ENCODE peak calls at places on chromosomes 3 and 15, in ten cellular contexts. One of them, this sample, is unnamed.

GRCh38 chr15:95252404-95252803 is 1021.0 kb downstream of the MCTP2 start:
- DNase-seq in MCF 10A: no peak
- DNase-seq in T-cell: no peak
- DNase-seq in NB4: no peak
- DNase-seq in T1000: no peak
- DNase-seq in anterior cingulate cortex: no peak
- DNase-seq in 8988T: no peak
- DNase-seq in tibial nerve: no peak
- DNase-seq in nucleus accumbens: no peak
- DNase-seq in iris pigment epithelial cell: peak; percentile 29
- DNase-seq in this sample: no peak

GRCh38 chr3:169662215-169663070 is 1.1 kb downstream of the MECOM start:
- DNase-seq in MCF 10A: peak; percentile 74
- DNase-seq in T-cell: peak; percentile 28
- DNase-seq in NB4: peak; percentile 48
- DNase-seq in T1000: peak; percentile 65
- DNase-seq in anterior cingulate cortex: peak; percentile 45
- DNase-seq in 8988T: peak; percentile 91
- DNase-seq in tibial nerve: no peak
- DNase-seq in nucleus accumbens: peak; percentile 30
- DNase-seq in iris pigment epithelial cell: peak; percentile 62
- DNase-seq in this sample: peak; percentile 53

GRCh38 chr15:38885001-38885400 is 320.4 kb upstream of the RASGRP1 start:
- DNase-seq in MCF 10A: no peak
- DNase-seq in T-cell: no peak
- DNase-seq in NB4: no peak
- DNase-seq in T1000: no peak
- DNase-seq in anterior cingulate cortex: no peak
- DNase-seq in 8988T: no peak
- DNase-seq in tibial nerve: no peak
- DNase-seq in nucleus accumbens: no peak
- DNase-seq in iris pigment epithelial cell: peak; percentile 56
- DNase-seq in this sample: no peak

GRCh38 chr15:69863446-69863845 is 234.3 kb downstream of the TLE3 start:
- DNase-seq in MCF 10A: no peak
- DNase-seq in T-cell: no peak
- DNase-seq in NB4: no peak
- DNase-seq in T1000: no peak
- DNase-seq in anterior cingulate cortex: no peak
- DNase-seq in 8988T: no peak
- DNase-seq in tibial nerve: no peak
- DNase-seq in nucleus accumbens: no peak
- DNase-seq in iris pigment epithelial cell: no peak
- DNase-seq in this sample: no peak

GRCh38 chr3:123075359-123075758 is 8.5 kb downstream of the PDIA5 start:
- DNase-seq in MCF 10A: no peak
- DNase-seq in T-cell: no peak
- DNase-seq in NB4: no peak
- DNase-seq in T1000: no peak
- DNase-seq in anterior cingulate cortex: no peak
- DNase-seq in 8988T: no peak
- DNase-seq in tibial nerve: no peak
- DNase-seq in nucleus accumbens: no peak
- DNase-seq in iris pigment epithelial cell: no peak
- DNase-seq in this sample: no peak

GRCh38 chr3:11015369-11015768 is 22.8 kb downstream of the SLC6A1 start:
- DNase-seq in MCF 10A: no peak
- DNase-seq in T-cell: no peak
- DNase-seq in NB4: no peak
- DNase-seq in T1000: no peak
- DNase-seq in anterior cingulate cortex: no peak
- DNase-seq in 8988T: no peak
- DNase-seq in tibial nerve: no peak
- DNase-seq in nucleus accumbens: no peak
- DNase-seq in iris pigment epithelial cell: no peak
- DNase-seq in this sample: no peak

GRCh38 chr3:175885196-175885766 is 1026.1 kb downstream of the NAALADL2 start:
- DNase-seq in MCF 10A: no peak
- DNase-seq in T-cell: no peak
- DNase-seq in NB4: no peak
- DNase-seq in T1000: no peak
- DNase-seq in anterior cingulate cortex: no peak
- DNase-seq in 8988T: no peak
- DNase-seq in tibial nerve: no peak
- DNase-seq in nucleus accumbens: no peak
- DNase-seq in iris pigment epithelial cell: no peak
- DNase-seq in this sample: no peak

GRCh38 chr3:112302061-112302830 is 8.2 kb upstream of the SLC9C1 start:
- DNase-seq in MCF 10A: no peak
- DNase-seq in T-cell: no peak
- DNase-seq in NB4: no peak
- DNase-seq in T1000: no peak
- DNase-seq in anterior cingulate cortex: no peak
- DNase-seq in 8988T: no peak
- DNase-seq in tibial nerve: no peak
- DNase-seq in nucleus accumbens: no peak
- DNase-seq in iris pigment epithelial cell: peak; percentile 14
- DNase-seq in this sample: no peak

GRCh38 chr3:163626753-163627152 is 1451.5 kb downstream of the SI start:
- DNase-seq in MCF 10A: no peak
- DNase-seq in T-cell: no peak
- DNase-seq in NB4: no peak
- DNase-seq in T1000: no peak
- DNase-seq in anterior cingulate cortex: no peak
- DNase-seq in 8988T: no peak
- DNase-seq in tibial nerve: no peak
- DNase-seq in nucleus accumbens: no peak
- DNase-seq in iris pigment epithelial cell: no peak
- DNase-seq in this sample: no peak

GRCh38 chr3:196340466-196340865 is 2.3 kb upstream of the TM4SF19 start:
- DNase-seq in MCF 10A: peak; percentile 17
- DNase-seq in T-cell: no peak
- DNase-seq in NB4: no peak
- DNase-seq in T1000: no peak
- DNase-seq in anterior cingulate cortex: no peak
- DNase-seq in 8988T: no peak
- DNase-seq in tibial nerve: no peak
- DNase-seq in nucleus accumbens: no peak
- DNase-seq in iris pigment epithelial cell: no peak
- DNase-seq in this sample: no peak

GRCh38 chr15:78906310-78906608 is 33.6 kb downstream of the MORF4L1 start:
- DNase-seq in MCF 10A: peak; percentile 73
- DNase-seq in T-cell: no peak
- DNase-seq in NB4: no peak
- DNase-seq in T1000: peak; percentile 33
- DNase-seq in anterior cingulate cortex: no peak
- DNase-seq in 8988T: no peak
- DNase-seq in tibial nerve: no peak
- DNase-seq in nucleus accumbens: no peak
- DNase-seq in iris pigment epithelial cell: peak; percentile 83
- DNase-seq in this sample: no peak

GRCh38 chr15:69697913-69698312 is 245.3 kb downstream of the RPLP1 start:
- DNase-seq in MCF 10A: no peak
- DNase-seq in T-cell: no peak
- DNase-seq in NB4: no peak
- DNase-seq in T1000: no peak
- DNase-seq in anterior cingulate cortex: no peak
- DNase-seq in 8988T: no peak
- DNase-seq in tibial nerve: peak; percentile 26
- DNase-seq in nucleus accumbens: peak; percentile 9
- DNase-seq in iris pigment epithelial cell: no peak
- DNase-seq in this sample: no peak

GRCh38 chr3:124107074-124107473 is 115.2 kb upstream of the ROPN1 start:
- DNase-seq in MCF 10A: no peak
- DNase-seq in T-cell: no peak
- DNase-seq in NB4: no peak
- DNase-seq in T1000: no peak
- DNase-seq in anterior cingulate cortex: no peak
- DNase-seq in 8988T: no peak
- DNase-seq in tibial nerve: no peak
- DNase-seq in nucleus accumbens: no peak
- DNase-seq in iris pigment epithelial cell: no peak
- DNase-seq in this sample: no peak

GRCh38 chr15:25783607-25784131 is 79.5 kb downstream of the ATP10A start:
- DNase-seq in MCF 10A: no peak
- DNase-seq in T-cell: peak; percentile 50
- DNase-seq in NB4: peak; percentile 36
- DNase-seq in T1000: no peak
- DNase-seq in anterior cingulate cortex: no peak
- DNase-seq in 8988T: no peak
- DNase-seq in tibial nerve: no peak
- DNase-seq in nucleus accumbens: no peak
- DNase-seq in iris pigment epithelial cell: no peak
- DNase-seq in this sample: no peak

GRCh38 chr3:12896206-12896697 is 54.9 kb upstream of the RPL32 start:
- DNase-seq in MCF 10A: no peak
- DNase-seq in T-cell: no peak
- DNase-seq in NB4: peak; percentile 49
- DNase-seq in T1000: no peak
- DNase-seq in anterior cingulate cortex: no peak
- DNase-seq in 8988T: no peak
- DNase-seq in tibial nerve: peak; percentile 24
- DNase-seq in nucleus accumbens: no peak
- DNase-seq in iris pigment epithelial cell: no peak
- DNase-seq in this sample: no peak

GRCh38 chr15:69499521-69500201 is 47.0 kb downstream of the RPLP1 start:
- DNase-seq in MCF 10A: no peak
- DNase-seq in T-cell: no peak
- DNase-seq in NB4: no peak
- DNase-seq in T1000: no peak
- DNase-seq in anterior cingulate cortex: no peak
- DNase-seq in 8988T: no peak
- DNase-seq in tibial nerve: no peak
- DNase-seq in nucleus accumbens: no peak
- DNase-seq in iris pigment epithelial cell: no peak
- DNase-seq in this sample: peak; percentile 39

GRCh38 chr3:65883614-65884013 is 155.1 kb downstream of the MAGI1 start:
- DNase-seq in MCF 10A: no peak
- DNase-seq in T-cell: no peak
- DNase-seq in NB4: no peak
- DNase-seq in T1000: no peak
- DNase-seq in anterior cingulate cortex: no peak
- DNase-seq in 8988T: no peak
- DNase-seq in tibial nerve: no peak
- DNase-seq in nucleus accumbens: no peak
- DNase-seq in iris pigment epithelial cell: peak; percentile 17
- DNase-seq in this sample: no peak

GRCh38 chr3:42351221-42351620 is 59.2 kb downstream of the LYZL4 start:
- DNase-seq in MCF 10A: no peak
- DNase-seq in T-cell: no peak
- DNase-seq in NB4: no peak
- DNase-seq in T1000: no peak
- DNase-seq in anterior cingulate cortex: no peak
- DNase-seq in 8988T: no peak
- DNase-seq in tibial nerve: peak; percentile 13
- DNase-seq in nucleus accumbens: no peak
- DNase-seq in iris pigment epithelial cell: peak; percentile 42
- DNase-seq in this sample: no peak

This sample was measured in C1 segment of cervical spinal cord.